ENCODE peak calls at places on chromosome 11, in four cellular contexts. One of them, this sample, is unnamed.

GRCh38 chr11:57248780-57249383 is 11.8 kb upstream of the APLNR start:
- DNase-seq in GM12878: no peak
- DNase-seq in K562: peak
- DNase-seq in HEK293T: peak
- DNase-seq in this sample: peak

GRCh38 chr11:102683277-102683676 is 22.3 kb downstream of the MMP27 start:
- DNase-seq in K562: no peak
- DNase-seq in GM12878: no peak
- DNase-seq in HEK293T: no peak
- DNase-seq in this sample: no peak

GRCh38 chr11:2267871-2268825 is 2.2 kb downstream of the ASCL2 start:
- DNase-seq in K562: peak
- DNase-seq in GM12878: no peak
- DNase-seq in HEK293T: peak
- DNase-seq in this sample: no peak

GRCh38 chr11:77074626-77075221 is 8.0 kb downstream of the CAPN5 start:
- DNase-seq in HEK293T: no peak
- DNase-seq in GM12878: no peak
- DNase-seq in K562: no peak
- DNase-seq in this sample: no peak

GRCh38 chr11:36258730-36259360 is 30.4 kb downstream of the COMMD9 start:
- DNase-seq in GM12878: no peak
- DNase-seq in HEK293T: peak
- DNase-seq in K562: peak
- DNase-seq in this sample: peak

GRCh38 chr11:25766332-25767015 is 565.5 kb upstream of the ANO3 start:
- DNase-seq in HEK293T: no peak
- DNase-seq in K562: no peak
- DNase-seq in GM12878: no peak
- DNase-seq in this sample: no peak

GRCh38 chr11:119529063-119529845 is 106.3 kb upstream of the THY1 start:
- DNase-seq in K562: no peak
- DNase-seq in GM12878: no peak
- DNase-seq in HEK293T: no peak
- DNase-seq in this sample: no peak

GRCh38 chr11:82895437-82896091 is 4.7 kb downstream of the PRCP start:
- DNase-seq in K562: no peak
- DNase-seq in GM12878: peak
- DNase-seq in HEK293T: no peak
- DNase-seq in this sample: no peak

GRCh38 chr11:61037694-61038093 is 64.6 kb upstream of the CD5 start:
- DNase-seq in GM12878: no peak
- DNase-seq in HEK293T: no peak
- DNase-seq in K562: no peak
- DNase-seq in this sample: no peak

GRCh38 chr11:35814026-35814425 is 129.8 kb upstream of the LDLRAD3 start:
- DNase-seq in HEK293T: no peak
- DNase-seq in K562: no peak
- DNase-seq in GM12878: no peak
- DNase-seq in this sample: no peak

GRCh38 chr11:26134481-26135355 is 197.2 kb upstream of the ANO3 start:
- DNase-seq in HEK293T: peak
- DNase-seq in K562: no peak
- DNase-seq in GM12878: no peak
- DNase-seq in this sample: peak

GRCh38 chr11:2794947-2795346 is 90.6 kb downstream of the CDKN1C start:
- DNase-seq in GM12878: no peak
- DNase-seq in HEK293T: no peak
- DNase-seq in K562: no peak
- DNase-seq in this sample: no peak

GRCh38 chr11:87059596-87059995 is 21.9 kb downstream of the TMEM135 start:
- DNase-seq in K562: no peak
- DNase-seq in HEK293T: no peak
- DNase-seq in GM12878: no peak
- DNase-seq in this sample: no peak

GRCh38 chr11:67393990-67394389 is 2.2 kb downstream of the RAD9A start:
- DNase-seq in GM12878: no peak
- DNase-seq in K562: no peak
- DNase-seq in HEK293T: no peak
- DNase-seq in this sample: no peak

GRCh38 chr11:68040121-68040956 is 1.5 kb downstream of the TCIRG1 start:
- DNase-seq in GM12878: peak
- DNase-seq in HEK293T: no peak
- DNase-seq in K562: peak
- DNase-seq in this sample: peak

GRCh38 chr11:93849201-93849600 is 1.2 kb downstream of the VSTM5 start:
- DNase-seq in K562: no peak
- DNase-seq in HEK293T: no peak
- DNase-seq in GM12878: no peak
- DNase-seq in this sample: no peak

GRCh38 chr11:131710511-131710910 is 340.1 kb downstream of the NTM start:
- DNase-seq in GM12878: no peak
- DNase-seq in K562: no peak
- DNase-seq in HEK293T: no peak
- DNase-seq in this sample: no peak

GRCh38 chr11:83628622-83629347 is 342.6 kb upstream of the CCDC90B start:
- DNase-seq in GM12878: no peak
- DNase-seq in HEK293T: no peak
- DNase-seq in K562: no peak
- DNase-seq in this sample: no peak

GRCh38 chr11:67356551-67356866 is 3.2 kb upstream of the POLD4 start:
- DNase-seq in K562: no peak
- DNase-seq in HEK293T: no peak
- DNase-seq in GM12878: no peak
- DNase-seq in this sample: no peak

GRCh38 chr11:115202900-115203552 is 301.2 kb downstream of the CADM1 start:
- DNase-seq in GM12878: no peak
- DNase-seq in K562: no peak
- DNase-seq in HEK293T: no peak
- DNase-seq in this sample: no peak

GRCh38 chr11:74134661-74135515 is 35.9 kb downstream of the C2CD3 start:
- DNase-seq in K562: no peak
- DNase-seq in HEK293T: no peak
- DNase-seq in GM12878: no peak
- DNase-seq in this sample: no peak

GRCh38 chr11:86940122-86940777 is 14.9 kb downstream of the FZD4 start:
- DNase-seq in GM12878: no peak
- DNase-seq in K562: peak
- DNase-seq in HEK293T: peak
- DNase-seq in this sample: peak

GRCh38 chr11:47254381-47254780 is 3.4 kb upstream of the NR1H3 start:
- DNase-seq in HEK293T: no peak
- DNase-seq in GM12878: no peak
- DNase-seq in K562: no peak
- DNase-seq in this sample: no peak

GRCh38 chr11:114368918-114369680 is 31.2 kb downstream of the C11orf71 start:
- DNase-seq in GM12878: no peak
- DNase-seq in K562: no peak
- DNase-seq in HEK293T: no peak
- DNase-seq in this sample: no peak

GRCh38 chr11:126360049-126360446 is 4.6 kb downstream of the ST3GAL4 start:
- DNase-seq in HEK293T: no peak
- DNase-seq in K562: no peak
- DNase-seq in GM12878: no peak
- DNase-seq in this sample: no peak
- TF ChIP-seq TARDBP in HEK293T: no peak
- TF ChIP-seq TARDBP in K562: no peak
- TF ChIP-seq TARDBP in GM12878: no peak
- TF ChIP-seq TARDBP in this sample: no peak

GRCh38 chr11:71476926-71477636 is 24.1 kb downstream of the NADSYN1 start:
- DNase-seq in K562: no peak
- DNase-seq in HEK293T: no peak
- DNase-seq in GM12878: no peak
- DNase-seq in this sample: no peak
- TF ChIP-seq TARDBP in K562: no peak
- TF ChIP-seq TARDBP in HEK293T: no peak
- TF ChIP-seq TARDBP in GM12878: no peak
- TF ChIP-seq TARDBP in this sample: no peak

GRCh38 chr11:40567392-40567791 is 892.1 kb downstream of the LRRC4C start:
- DNase-seq in K562: no peak
- DNase-seq in GM12878: no peak
- DNase-seq in HEK293T: no peak
- DNase-seq in this sample: no peak
- TF ChIP-seq TARDBP in K562: no peak
- TF ChIP-seq TARDBP in GM12878: no peak
- TF ChIP-seq TARDBP in HEK293T: no peak
- TF ChIP-seq TARDBP in this sample: no peak

DNA sequence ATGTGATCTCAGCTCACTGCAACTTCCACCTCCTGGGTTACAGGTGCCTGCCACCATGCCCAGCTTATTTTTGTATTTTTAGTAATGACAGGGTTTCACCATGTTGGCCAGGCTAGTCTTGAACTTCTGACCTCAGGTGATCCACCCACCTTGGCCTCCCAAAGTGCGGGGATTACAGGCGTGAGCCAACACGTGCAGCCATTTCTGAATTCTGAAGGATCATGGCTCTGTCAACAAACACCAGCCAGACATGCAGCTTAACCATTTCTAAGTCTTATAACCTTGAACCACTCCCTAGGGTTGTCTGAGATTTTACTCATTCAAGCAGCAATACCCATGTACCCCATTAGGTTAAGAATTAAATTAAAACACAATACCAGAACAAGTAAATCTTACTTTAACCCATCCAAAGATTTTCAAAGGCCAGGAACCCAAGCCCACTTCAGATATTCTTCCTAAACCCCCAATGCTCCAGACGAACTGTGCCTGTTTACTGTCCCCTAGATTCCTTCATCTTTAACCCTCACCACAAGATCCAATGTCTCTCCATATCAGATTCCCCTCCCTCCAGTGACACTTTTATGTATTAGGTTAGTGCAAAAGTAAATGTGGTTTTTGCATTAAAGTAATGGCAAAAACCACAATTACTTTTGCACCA is 4.0 kb downstream of the RPS13 start:
- DNase-seq in HEK293T: no peak
- DNase-seq in GM12878: no peak
- DNase-seq in K562: no peak
- DNase-seq in this sample: no peak
- TF ChIP-seq TARDBP in HEK293T: no peak
- TF ChIP-seq TARDBP in GM12878: no peak
- TF ChIP-seq TARDBP in K562: no peak
- TF ChIP-seq TARDBP in this sample: no peak

DNA sequence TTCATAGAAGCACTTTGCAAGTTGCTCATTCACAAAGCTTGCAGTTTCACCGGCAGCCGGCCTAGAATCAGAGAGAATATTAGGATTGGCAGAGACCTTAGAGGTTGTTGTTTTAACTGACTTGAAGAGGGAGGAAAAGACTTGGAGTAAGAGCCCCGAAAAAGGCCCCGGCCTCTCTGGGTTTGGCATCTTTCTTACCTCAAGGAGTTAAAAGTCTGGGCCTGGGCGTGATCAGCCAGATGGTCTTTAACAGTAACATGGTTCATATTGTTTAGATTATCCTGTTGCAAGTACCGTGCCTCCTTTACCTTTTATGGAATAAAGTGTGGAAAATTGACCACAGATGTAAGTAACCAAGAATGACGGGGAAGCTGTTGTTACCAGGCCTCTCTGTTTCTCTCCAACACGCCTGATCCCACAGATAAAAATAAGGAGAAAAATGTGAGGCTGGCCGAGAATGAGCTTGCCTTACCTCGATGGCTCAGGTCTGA is 56.2 kb downstream of the PARVA start:
- DNase-seq in HEK293T: no peak
- DNase-seq in K562: no peak
- DNase-seq in GM12878: no peak
- DNase-seq in this sample: no peak
- TF ChIP-seq TARDBP in HEK293T: no peak
- TF ChIP-seq TARDBP in K562: no peak
- TF ChIP-seq TARDBP in GM12878: no peak
- TF ChIP-seq TARDBP in this sample: no peak

GRCh38 chr11:11580012-11580411 is 41.8 kb downstream of the GALNT18 start:
- DNase-seq in K562: no peak
- DNase-seq in GM12878: no peak
- DNase-seq in HEK293T: no peak
- DNase-seq in this sample: no peak

GRCh38 chr11:11579012-11579755 is 42.6 kb downstream of the GALNT18 start:
- DNase-seq in HEK293T: no peak
- DNase-seq in GM12878: no peak
- DNase-seq in K562: no peak
- DNase-seq in this sample: no peak

GRCh38 chr11:11582261-11582701 is 39.5 kb downstream of the GALNT18 start:
- DNase-seq in GM12878: no peak
- DNase-seq in HEK293T: no peak
- DNase-seq in K562: no peak
- DNase-seq in this sample: no peak

GRCh38 chr11:11581493-11581880 is 40.3 kb downstream of the GALNT18 start:
- DNase-seq in HEK293T: no peak
- DNase-seq in GM12878: no peak
- DNase-seq in K562: no peak
- DNase-seq in this sample: no peak

GRCh38 chr11:11580831-11581492 is 40.8 kb downstream of the GALNT18 start:
- DNase-seq in HEK293T: no peak
- DNase-seq in K562: no peak
- DNase-seq in GM12878: no peak
- DNase-seq in this sample: no peak
- TF ChIP-seq TARDBP in HEK293T: no peak
- TF ChIP-seq TARDBP in K562: no peak
- TF ChIP-seq TARDBP in GM12878: no peak
- TF ChIP-seq TARDBP in this sample: no peak

GRCh38 chr11:121350314-121351046 is 57.9 kb downstream of the SC5D start:
- DNase-seq in GM12878: no peak
- DNase-seq in HEK293T: no peak
- DNase-seq in K562: no peak
- DNase-seq in this sample: no peak
- TF ChIP-seq TARDBP in GM12878: no peak
- TF ChIP-seq TARDBP in HEK293T: no peak
- TF ChIP-seq TARDBP in K562: no peak
- TF ChIP-seq TARDBP in this sample: no peak

GRCh38 chr11:40202569-40202968 is 1256.9 kb downstream of the LRRC4C start:
- DNase-seq in K562: no peak
- DNase-seq in GM12878: no peak
- DNase-seq in HEK293T: no peak
- DNase-seq in this sample: no peak
- TF ChIP-seq TARDBP in K562: no peak
- TF ChIP-seq TARDBP in GM12878: no peak
- TF ChIP-seq TARDBP in HEK293T: no peak
- TF ChIP-seq TARDBP in this sample: no peak